ENCODE peak calls at places on chromosome 19, in ten cellular contexts. F, H, R, A, Y, L, K, B, O and N are unnamed samples.

GRCh38 chr19:6551607-6552450 is 21.0 kb downstream of the TNFSF9 start:
- DNase-seq in F (no peak), H (no peak), R (no peak), A (no peak), Y (peak; percentile 64), L (peak; percentile 70), K (no peak), B (peak; percentile 83), O (no peak), N (no peak)

GRCh38 chr19:40523322-40524047 is 53.2 kb upstream of the SHKBP1 start:
- DNase-seq in F (peak; percentile 66), H (peak; percentile 87), R (peak; percentile 72), A (no peak), Y (peak; percentile 93), L (peak; percentile 37), K (peak; percentile 68), B (peak; percentile 83), O (peak; percentile 49), N (no peak)

GRCh38 chr19:16446108-16447014 is 25.4 kb downstream of the EPS15L1 start:
- DNase-seq in F (no peak), H (no peak), R (no peak), A (no peak), Y (no peak), L (no peak), K (no peak), B (no peak), O (no peak), N (no peak)

GRCh38 chr19:2624537-2625091 is 77.9 kb downstream of the GNG7 start:
- DNase-seq in F (no peak), H (no peak), R (no peak), A (no peak), Y (peak; percentile 37), L (no peak), K (no peak), B (peak; percentile 43), O (peak; percentile 57), N (no peak)

GRCh38 chr19:16661480-16662034 is 618 bp downstream of the TMEM38A start:
- DNase-seq in F (no peak), H (peak; percentile 25), R (no peak), A (no peak), Y (no peak), L (no peak), K (peak; percentile 31), B (peak; percentile 16), O (peak; percentile 62), N (no peak)

GRCh38 chr19:10122066-10122465 is 2.4 kb upstream of the EIF3G start:
- DNase-seq in F (peak; percentile 63), H (no peak), R (no peak), A (no peak), Y (no peak), L (peak; percentile 64), K (no peak), B (no peak), O (no peak), N (no peak)

GRCh38 chr19:5697022-5697889 is 7.2 kb downstream of the RPL36 start:
- DNase-seq in F (no peak), H (peak; percentile 16), R (no peak), A (no peak), Y (no peak), L (no peak), K (no peak), B (no peak), O (no peak), N (no peak)

GRCh38 chr19:19740755-19741154 is 7.8 kb upstream of the ZNF14 start:
- DNase-seq in F (no peak), H (no peak), R (no peak), A (no peak), Y (no peak), L (no peak), K (peak; percentile 27), B (no peak), O (no peak), N (no peak)

GRCh38 chr19:40692212-40692551 is 1.7 kb upstream of the NUMBL start:
- DNase-seq in F (no peak), H (no peak), R (no peak), A (no peak), Y (no peak), L (no peak), K (no peak), B (no peak), O (no peak), N (no peak)

DNA sequence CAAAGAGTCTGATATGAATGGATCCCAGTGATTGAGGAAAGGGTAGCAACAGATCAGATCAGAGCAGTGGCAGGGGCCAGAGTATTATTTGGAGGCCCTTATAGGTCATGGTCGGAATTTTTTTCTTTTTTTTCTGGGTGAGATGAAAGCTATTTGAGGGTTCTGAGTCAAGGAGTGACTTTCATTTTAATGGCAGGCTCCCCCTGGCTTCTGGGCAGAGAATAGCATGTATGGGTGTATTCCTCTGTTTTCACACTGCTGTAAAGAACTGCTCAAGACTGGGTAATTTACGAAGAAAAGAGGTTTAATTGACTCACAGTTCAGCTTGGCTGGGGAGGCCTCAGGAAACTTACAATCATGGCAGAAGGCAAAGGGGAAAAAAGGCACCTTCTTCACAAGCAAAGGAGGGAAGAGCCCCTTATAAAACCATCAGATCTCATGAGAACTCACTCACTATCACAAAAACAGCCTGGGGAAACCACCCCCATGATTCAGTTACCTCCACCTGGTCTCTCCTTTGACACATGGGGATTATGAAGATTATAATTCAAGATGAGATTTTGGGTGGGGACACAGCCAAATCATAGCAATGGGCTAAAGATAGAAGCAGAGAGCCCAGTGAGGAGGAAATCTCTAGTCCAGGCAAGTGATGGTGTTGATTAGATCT is 3.0 kb upstream of the SLC6A16 start:
- DNase-seq in F (peak; percentile 58), H (no peak), R (peak; percentile 19), A (no peak), Y (peak; percentile 56), L (peak; percentile 10), K (no peak), B (peak; percentile 30), O (no peak), N (no peak)
- H3K4me1 ChIP-seq in F (no peaks in the 10 kb centered on the region), H (no peaks in the 10 kb centered on the region), R (no peaks in the 10 kb centered on the region), A (no peaks in the 10 kb centered on the region), Y (no peaks in the 10 kb centered on the region), L (no peaks in the 10 kb centered on the region), K (no peaks in the 10 kb centered on the region), B (no peaks in the 10 kb centered on the region), O (no peaks in the 10 kb centered on the region), N (no peaks in the 10 kb centered on the region)

GRCh38 chr19:749811-750210 is 1.1 kb upstream of the MISP start:
- DNase-seq in F (no peak), H (no peak), R (no peak), A (no peak), Y (no peak), L (no peak), K (no peak), B (no peak), O (no peak), N (no peak)

GRCh38 chr19:748274-748598 is 2.7 kb upstream of the MISP start:
- DNase-seq in F (no peak), H (no peak), R (no peak), A (no peak), Y (no peak), L (no peak), K (no peak), B (no peak), O (no peak), N (no peak)

GRCh38 chr19:747432-748273 is 3.3 kb upstream of the MISP start:
- DNase-seq in F (no peak), H (no peak), R (no peak), A (no peak), Y (no peak), L (no peak), K (no peak), B (no peak), O (no peak), N (no peak)

GRCh38 chr19:746208-746819 is 4.6 kb upstream of the MISP start:
- DNase-seq in F (no peak), H (no peak), R (no peak), A (no peak), Y (no peak), L (no peak), K (no peak), B (no peak), O (no peak), N (no peak)

GRCh38 chr19:746956-747355 is 4.0 kb upstream of the MISP start:
- DNase-seq in F (no peak), H (no peak), R (no peak), A (no peak), Y (no peak), L (no peak), K (no peak), B (no peak), O (no peak), N (no peak)
- H3K4me1 ChIP-seq in F (peaks cover 5% of the 10 kb centered on the region), H (peaks cover 11% of the 10 kb centered on the region), R (peaks cover 18% of the 10 kb centered on the region), A (no peaks in the 10 kb centered on the region), Y (peaks cover 12% of the 10 kb centered on the region), L (peaks cover 8% of the 10 kb centered on the region), K (peaks cover 2% of the 10 kb centered on the region), B (no peaks in the 10 kb centered on the region), O (no peaks in the 10 kb centered on the region), N (peaks cover 13% of the 10 kb centered on the region)

GRCh38 chr19:8129061-8129460 is 20.3 kb downstream of the FBN3 start:
- DNase-seq in F (peak; percentile 48), H (no peak), R (no peak), A (no peak), Y (no peak), L (no peak), K (no peak), B (no peak), O (no peak), N (no peak)

GRCh38 chr19:8126008-8126407 is 23.4 kb downstream of the FBN3 start:
- DNase-seq in F (no peak), H (no peak), R (no peak), A (no peak), Y (no peak), L (no peak), K (no peak), B (no peak), O (no peak), N (no peak)

GRCh38 chr19:8126511-8126910 is 22.9 kb downstream of the FBN3 start:
- DNase-seq in F (no peak), H (no peak), R (no peak), A (no peak), Y (no peak), L (no peak), K (no peak), B (no peak), O (no peak), N (no peak)

GRCh38 chr19:8128551-8128950 is 20.8 kb downstream of the FBN3 start:
- DNase-seq in F (no peak), H (no peak), R (no peak), A (no peak), Y (no peak), L (no peak), K (no peak), B (no peak), O (no peak), N (no peak)

GRCh38 chr19:8127311-8127710 is 22.1 kb downstream of the FBN3 start:
- DNase-seq in F (no peak), H (no peak), R (no peak), A (no peak), Y (no peak), L (no peak), K (no peak), B (no peak), O (no peak), N (no peak)
- H3K4me1 ChIP-seq in F (no peaks in the 10 kb centered on the region), H (no peaks in the 10 kb centered on the region), R (no peaks in the 10 kb centered on the region), A (no peaks in the 10 kb centered on the region), Y (no peaks in the 10 kb centered on the region), L (no peaks in the 10 kb centered on the region), K (no peaks in the 10 kb centered on the region), B (no peaks in the 10 kb centered on the region), O (no peaks in the 10 kb centered on the region), N (no peaks in the 10 kb centered on the region)

DNA sequence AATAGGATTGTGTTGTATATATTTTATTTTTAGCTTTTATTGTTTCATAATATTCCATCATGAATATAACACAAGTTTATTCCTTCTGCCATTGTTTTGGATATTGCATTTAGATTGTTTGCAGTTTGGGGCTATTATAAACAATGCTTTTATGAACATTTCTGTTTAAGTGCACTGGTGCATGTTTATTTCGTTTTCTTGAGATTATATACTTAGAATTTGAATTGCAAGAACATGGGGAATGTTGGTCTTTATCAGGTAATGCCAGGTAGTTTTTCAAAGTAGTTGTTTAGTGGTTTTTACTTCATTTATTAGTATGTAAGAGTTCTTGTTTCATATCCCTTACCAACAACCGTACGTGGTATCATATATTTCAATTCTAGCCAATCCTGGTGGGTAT is 4.3 kb downstream of the LSM14A start:
- DNase-seq in F (no peak), H (no peak), R (no peak), A (no peak), Y (no peak), L (no peak), K (no peak), B (no peak), O (no peak), N (no peak)
- H3K4me1 ChIP-seq in F (peaks cover 53% of the 10 kb centered on the region), H (peaks cover 86% of the 10 kb centered on the region), R (peaks cover 37% of the 10 kb centered on the region), A (peaks cover 35% of the 10 kb centered on the region), Y (peaks cover 74% of the 10 kb centered on the region), L (peaks cover 7% of the 10 kb centered on the region), K (peaks cover 9% of the 10 kb centered on the region), B (peaks cover 37% of the 10 kb centered on the region), O (peaks cover 75% of the 10 kb centered on the region), N (peaks cover 86% of the 10 kb centered on the region)